ENCODE peak calls at places on chromosome 9, in seven cellular contexts. I is GM06990, V is GM12878, G is aorta, X is dorsolateral prefrontal cortex, M is GM23248, U is Peyer's patch. F is an unnamed sample.

GRCh38 chr9:119852399-119852798 is 483.2 kb upstream of the BRINP1 start:
- DNase-seq in M (no peak), G (no peak), V (no peak), I (no peak), U (no peak), X (no peak), F (no peak)

GRCh38 chr9:6833518-6834192 is 75.9 kb downstream of the KDM4C start:
- DNase-seq in M (peak), V (no peak), G (no peak), X (no peak), U (no peak), I (no peak), F (no peak)

GRCh38 chr9:106956971-106957370 is 94.0 kb downstream of the ZNF462 start:
- DNase-seq in X (no peak), V (no peak), I (no peak), U (no peak), G (no peak), M (peak), F (peak)

GRCh38 chr9:111815200-111816070 is 20.7 kb upstream of the SHOC1 start:
- DNase-seq in M (no peak), I (no peak), X (no peak), U (no peak), V (no peak), G (no peak), F (no peak)

GRCh38 chr9:130313103-130313858 is 47.7 kb downstream of the HMCN2 start:
- DNase-seq in U (no peak), X (no peak), I (no peak), V (no peak), M (no peak), G (peak), F (no peak)

GRCh38 chr9:95249986-95250385 is 67.5 kb downstream of the FANCC start:
- DNase-seq in V (no peak), X (no peak), G (no peak), U (no peak), I (no peak), M (no peak), F (no peak)

GRCh38 chr9:131046581-131047202 is 37.7 kb downstream of the LAMC3 start:
- DNase-seq in X (peak), I (peak), G (peak), M (peak), U (peak), V (no peak), F (peak)

GRCh38 chr9:98442114-98442513 is 186.7 kb upstream of the TBC1D2 start:
- DNase-seq in I (no peak), M (no peak), V (no peak), X (no peak), G (no peak), U (no peak), F (no peak)

GRCh38 chr9:93697352-93698139 is 121.2 kb downstream of the PHF2 start:
- DNase-seq in M (no peak), V (no peak), I (no peak), U (no peak), X (no peak), G (peak), F (no peak)

GRCh38 chr9:13932472-13933267 is 381.3 kb downstream of the NFIB start:
- DNase-seq in V (no peak), I (no peak), M (no peak), X (no peak), G (no peak), U (no peak), F (no peak)

GRCh38 chr9:132798817-132799790 is 79.0 kb downstream of the AK8 start:
- DNase-seq in M (no peak), I (no peak), X (no peak), G (no peak), V (no peak), U (no peak), F (no peak)

GRCh38 chr9:129875181-129875611 is 39.9 kb downstream of the USP20 start:
- DNase-seq in I (no peak), X (no peak), G (no peak), M (no peak), U (no peak), V (no peak), F (no peak)

GRCh38 chr9:129178983-129179382 is 922 bp upstream of the IER5L start:
- DNase-seq in X (no peak), I (no peak), M (no peak), V (no peak), U (no peak), G (no peak), F (no peak)

GRCh38 chr9:80175286-80175906 is 603.6 kb downstream of the TLE4 start:
- DNase-seq in V (no peak), U (no peak), M (peak), I (no peak), G (no peak), X (no peak), F (no peak)

GRCh38 chr9:18610956-18611355 is 137.0 kb downstream of the ADAMTSL1 start:
- DNase-seq in U (no peak), V (no peak), X (no peak), I (no peak), M (no peak), G (no peak), F (no peak)

GRCh38 chr9:80649001-80649420 is 1040.3 kb downstream of the TLE1 start:
- DNase-seq in I (no peak), G (peak), U (no peak), M (peak), X (no peak), V (no peak), F (no peak)

GRCh38 chr9:83034587-83034986 is 28.4 kb downstream of the RASEF start:
- DNase-seq in V (no peak), M (peak), X (no peak), U (no peak), G (no peak), I (no peak), F (peak)

GRCh38 chr9:6382681-6383080 is 30.3 kb upstream of the UHRF2 start:
- DNase-seq in I (no peak), M (peak), X (no peak), U (no peak), G (no peak), V (no peak), F (no peak)

GRCh38 chr9:71647094-71647591 is 121.2 kb downstream of the CEMIP2 start:
- DNase-seq in V (peak), I (peak), X (peak), G (peak), M (peak), U (peak), F (peak)

GRCh38 chr9:37412431-37413151 is 9.9 kb upstream of the GRHPR start:
- DNase-seq in V (no peak), G (peak), I (no peak), U (no peak), M (no peak), X (no peak), F (peak)

GRCh38 chr9:35748239-35748857 is 680 bp downstream of the GBA2 start:
- DNase-seq in U (no peak), M (peak), G (no peak), X (no peak), V (no peak), I (no peak), F (no peak)

GRCh38 chr9:104138243-104138642 is 44.1 kb downstream of the SMC2 start:
- DNase-seq in V (no peak), X (no peak), M (no peak), I (no peak), G (no peak), U (no peak), F (no peak)

GRCh38 chr9:131546336-131547084 is 1.2 kb downstream of the PRRT1B start:
- DNase-seq in X (no peak), G (no peak), I (no peak), M (peak), V (no peak), U (no peak), F (no peak)

GRCh38 chr9:132575005-132575609 is 7.3 kb upstream of the BARHL1 start:
- DNase-seq in V (no peak), X (peak), G (peak), I (no peak), M (peak), U (peak), F (peak)

GRCh38 chr9:12961276-12961809 is 186.5 kb downstream of the LURAP1L start:
- DNase-seq in V (no peak), I (no peak), U (no peak), M (peak), G (no peak), X (no peak), F (no peak)

GRCh38 chr9:109560470-109561132 is 62.5 kb upstream of the PTPN3 start:
- DNase-seq in G (no peak), U (no peak), V (no peak), M (no peak), I (no peak), X (no peak), F (no peak)
- H3K4me3 ChIP-seq in G (no peak), U (no peak), V (no peak), M (no peak), I (no peak), X (no peak), F (no peak)

GRCh38 chr9:120923620-120924328 is 2.8 kb downstream of the TRAF1 start:
- DNase-seq in G (no peak), I (no peak), M (no peak), X (no peak), V (no peak), U (no peak), F (no peak)
- H3K4me3 ChIP-seq in G (no peak), I (peak), M (no peak), X (no peak), V (peak), U (peak), F (no peak)

GRCh38 chr9:127395491-127396252 is 1.3 kb upstream of the SLC2A8 start:
- DNase-seq in I (no peak), G (no peak), U (no peak), X (no peak), M (no peak), V (no peak), F (no peak)
- H3K4me3 ChIP-seq in I (no peak), G (no peak), U (peak), X (peak), M (no peak), V (no peak), F (no peak)

GRCh38 chr9:86722706-86723075 is 224.6 kb downstream of the GAS1 start:
- DNase-seq in V (no peak), I (no peak), X (no peak), G (no peak), M (no peak), U (no peak), F (no peak)
- H3K4me3 ChIP-seq in V (no peak), I (no peak), X (no peak), G (no peak), M (no peak), U (no peak), F (no peak)

GRCh38 chr9:86794356-86795046 is 152.8 kb downstream of the GAS1 start:
- DNase-seq in X (no peak), V (no peak), U (no peak), I (no peak), M (peak), G (no peak), F (no peak)

GRCh38 chr9:86795047-86795437 is 152.3 kb downstream of the GAS1 start:
- DNase-seq in M (peak), G (no peak), X (no peak), U (no peak), V (no peak), I (no peak), F (no peak)

GRCh38 chr9:86795861-86796497 is 151.3 kb downstream of the GAS1 start:
- DNase-seq in G (peak), M (peak), X (no peak), U (no peak), V (no peak), I (no peak), F (no peak)

GRCh38 chr9:86800681-86801080 is 146.6 kb downstream of the GAS1 start:
- DNase-seq in V (no peak), G (no peak), X (no peak), U (no peak), I (no peak), M (no peak), F (no peak)

DNA sequence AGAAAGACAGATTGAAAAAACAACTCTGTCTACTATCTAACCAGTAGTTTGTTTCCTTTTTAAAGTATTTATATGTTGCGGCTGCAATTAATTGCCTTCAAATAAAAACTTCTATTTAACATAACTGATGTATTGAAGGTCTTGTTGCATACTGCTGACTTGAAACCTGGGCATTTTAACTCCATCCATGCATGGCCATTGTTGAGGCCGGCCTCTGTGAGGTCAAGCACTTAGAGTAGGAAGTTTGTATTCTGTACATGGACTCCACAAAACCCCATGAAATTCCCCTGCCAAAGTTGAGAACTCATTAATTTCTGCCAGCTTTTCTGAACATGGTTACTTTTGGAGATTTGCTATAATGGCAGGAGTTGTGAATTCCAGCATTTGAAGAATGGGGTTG is 150.6 kb downstream of the GAS1 start:
- DNase-seq in I (no peak), X (no peak), V (no peak), U (no peak), G (no peak), M (no peak), F (no peak)
- H3K4me3 ChIP-seq in I (no peak), X (no peak), V (no peak), U (no peak), G (no peak), M (peak), F (no peak)

DNA sequence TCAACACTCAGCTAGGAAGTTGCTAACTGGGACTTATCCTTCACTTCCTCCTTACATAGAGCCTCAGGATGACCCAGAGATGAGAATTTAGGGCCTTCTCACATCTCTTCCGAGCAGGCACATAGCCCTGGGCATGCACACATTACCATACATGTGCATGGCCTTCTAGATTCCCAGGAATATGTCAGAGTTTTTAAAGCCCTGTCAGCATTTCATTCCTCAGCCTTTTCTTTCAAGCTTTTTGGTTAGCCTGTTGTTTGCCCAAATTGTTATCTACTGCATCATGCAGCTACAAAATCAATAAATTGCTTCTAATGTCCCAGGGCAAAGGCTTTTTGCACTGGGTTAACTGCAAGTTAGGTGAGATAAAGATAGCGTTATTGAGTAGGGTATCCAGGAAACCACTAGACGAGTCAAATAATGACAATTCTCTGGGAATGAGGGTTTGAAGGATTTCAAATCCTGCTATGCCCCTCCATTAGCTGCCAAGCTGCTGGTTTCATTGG is 22.1 kb upstream of the CDK20 start:
- DNase-seq in I (no peak), G (no peak), M (no peak), U (no peak), X (no peak), V (no peak), F (no peak)
- H3K4me3 ChIP-seq in I (no peak), G (no peak), M (no peak), U (no peak), X (no peak), V (no peak), F (no peak)

GRCh38 chr9:136092353-136092650 is 2.8 kb downstream of the NACC2 start:
- DNase-seq in V (no peak), U (no peak), M (no peak), I (no peak), G (no peak), X (no peak), F (no peak)

GRCh38 chr9:136093331-136093986 is 1.6 kb downstream of the NACC2 start:
- DNase-seq in U (no peak), G (no peak), I (no peak), V (no peak), X (no peak), M (peak), F (no peak)

GRCh38 chr9:136091582-136092352 is 3.3 kb downstream of the NACC2 start:
- DNase-seq in I (no peak), M (peak), X (no peak), V (no peak), G (no peak), U (no peak), F (no peak)

GRCh38 chr9:136093995-136094881 is 851 bp downstream of the NACC2 start:
- DNase-seq in I (no peak), U (peak), M (peak), G (peak), X (no peak), V (no peak), F (no peak)

DNA sequence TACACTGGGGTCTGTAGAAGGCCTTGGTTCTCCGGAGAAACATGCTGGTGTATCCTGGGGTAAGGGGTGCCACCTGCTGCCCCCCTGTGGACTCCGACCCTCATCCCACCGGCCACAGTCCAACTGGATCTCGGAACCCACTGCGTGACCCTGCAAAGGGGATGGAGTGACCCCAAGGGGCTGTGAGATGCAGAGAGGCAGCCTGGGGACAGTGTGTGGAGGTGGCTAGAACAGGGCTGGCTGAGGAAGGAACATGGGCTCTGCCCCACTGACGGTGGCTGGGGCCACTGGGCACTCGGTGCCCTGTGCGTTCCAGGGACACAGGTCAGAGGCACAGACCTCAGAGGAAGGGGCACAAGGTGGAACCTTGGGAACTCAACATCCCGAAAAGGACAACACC is 2.3 kb downstream of the NACC2 start:
- DNase-seq in X (no peak), I (no peak), G (no peak), V (no peak), M (no peak), U (no peak), F (no peak)
- H3K4me3 ChIP-seq in X (peak), I (no peak), G (no peak), V (no peak), M (no peak), U (no peak), F (no peak)